ENCODE peak calls at places on chromosomes 2 and 18, in four cellular contexts. One of them, this sample, is unnamed.

GRCh38 chr2:44479127-44479887 is 117.6 kb downstream of the CAMKMT start:
- DNase-seq in AG10803: peak
- DNase-seq in activated naive CD4-positive, alpha-beta T cell: peak
- DNase-seq in heart right ventricle: peak
- DNase-seq in this sample: peak

GRCh38 chr2:216370961-216371633 is 1.2 kb downstream of the MARCHF4 start:
- DNase-seq in AG10803: peak
- DNase-seq in activated naive CD4-positive, alpha-beta T cell: no peak
- DNase-seq in heart right ventricle: no peak
- DNase-seq in this sample: peak

GRCh38 chr2:38315707-38316333 is 61.3 kb downstream of the ATL2 start:
- DNase-seq in AG10803: peak
- DNase-seq in activated naive CD4-positive, alpha-beta T cell: no peak
- DNase-seq in heart right ventricle: peak
- DNase-seq in this sample: peak

GRCh38 chr18:60372598-60372997 is at the start of gene MC4R:
- DNase-seq in AG10803: peak
- DNase-seq in activated naive CD4-positive, alpha-beta T cell: no peak
- DNase-seq in heart right ventricle: peak
- DNase-seq in this sample: peak

GRCh38 chr2:118085173-118086023 is 2.9 kb upstream of the INSIG2 start:
- DNase-seq in AG10803: no peak
- DNase-seq in activated naive CD4-positive, alpha-beta T cell: no peak
- DNase-seq in heart right ventricle: no peak
- DNase-seq in this sample: no peak

GRCh38 chr2:120287183-120288015 is 34.7 kb downstream of the RALB start:
- DNase-seq in AG10803: peak
- DNase-seq in activated naive CD4-positive, alpha-beta T cell: no peak
- DNase-seq in heart right ventricle: no peak
- DNase-seq in this sample: peak

GRCh38 chr2:174870787-174871186 is 106.5 kb upstream of the CHRNA1 start:
- DNase-seq in AG10803: no peak
- DNase-seq in activated naive CD4-positive, alpha-beta T cell: no peak
- DNase-seq in heart right ventricle: no peak
- DNase-seq in this sample: no peak

GRCh38 chr2:587371-587960 is 89.7 kb downstream of the TMEM18 start:
- DNase-seq in AG10803: no peak
- DNase-seq in activated naive CD4-positive, alpha-beta T cell: no peak
- DNase-seq in heart right ventricle: no peak
- DNase-seq in this sample: no peak

GRCh38 chr2:142872900-142873724 is 4.4 kb upstream of the KYNU start:
- DNase-seq in AG10803: peak
- DNase-seq in activated naive CD4-positive, alpha-beta T cell: no peak
- DNase-seq in heart right ventricle: no peak
- DNase-seq in this sample: peak

GRCh38 chr2:47002480-47003381 is 87.1 kb upstream of the MCFD2 start:
- DNase-seq in AG10803: peak
- DNase-seq in activated naive CD4-positive, alpha-beta T cell: no peak
- DNase-seq in heart right ventricle: no peak
- DNase-seq in this sample: peak

GRCh38 chr2:183081908-183082307 is 3.4 kb downstream of the DUSP19 start:
- DNase-seq in AG10803: peak
- DNase-seq in activated naive CD4-positive, alpha-beta T cell: no peak
- DNase-seq in heart right ventricle: peak
- DNase-seq in this sample: peak

GRCh38 chr18:74427442-74428112 is 29.5 kb downstream of the DIPK1C start:
- DNase-seq in AG10803: no peak
- DNase-seq in activated naive CD4-positive, alpha-beta T cell: no peak
- DNase-seq in heart right ventricle: no peak
- DNase-seq in this sample: no peak

GRCh38 chr18:46536215-46536874 is 120.7 kb downstream of the LOXHD1 start:
- DNase-seq in AG10803: no peak
- DNase-seq in activated naive CD4-positive, alpha-beta T cell: no peak
- DNase-seq in heart right ventricle: no peak
- DNase-seq in this sample: no peak

GRCh38 chr2:23287250-23287704 is 97.7 kb upstream of the KLHL29 start:
- DNase-seq in AG10803: peak
- DNase-seq in activated naive CD4-positive, alpha-beta T cell: no peak
- DNase-seq in heart right ventricle: peak
- DNase-seq in this sample: no peak

GRCh38 chr2:36165132-36165531 is 190.4 kb upstream of the CRIM1 start:
- DNase-seq in AG10803: no peak
- DNase-seq in activated naive CD4-positive, alpha-beta T cell: no peak
- DNase-seq in heart right ventricle: no peak
- DNase-seq in this sample: no peak

GRCh38 chr2:53575606-53576360 is 191.8 kb upstream of the CHAC2 start:
- DNase-seq in AG10803: no peak
- DNase-seq in activated naive CD4-positive, alpha-beta T cell: no peak
- DNase-seq in heart right ventricle: peak
- DNase-seq in this sample: no peak

GRCh38 chr18:63079114-63079513 is 240.5 kb downstream of the BCL2 start:
- DNase-seq in AG10803: no peak
- DNase-seq in activated naive CD4-positive, alpha-beta T cell: no peak
- DNase-seq in heart right ventricle: no peak
- DNase-seq in this sample: no peak

GRCh38 chr2:29130295-29130694 is 15.1 kb downstream of the CLIP4 start:
- DNase-seq in AG10803: peak
- DNase-seq in activated naive CD4-positive, alpha-beta T cell: no peak
- DNase-seq in heart right ventricle: no peak
- DNase-seq in this sample: peak